ENCODE peak calls at places on chromosome 15, in seven cellular contexts. P is HCT116, L is HepG2, M is K562, N is H1, U is T47D, Q is GM12878. J is an unnamed sample.

GRCh38 chr15:82655606-82656005 is 8.4 kb upstream of the CPEB1 start:
- DNase-seq in P (no peak), L (no peak), M (no peak), N (no peak), U (no peak), Q (no peak), J (no peak)

GRCh38 chr15:25179673-25180511 is 225.1 kb downstream of the SNRPN start:
- DNase-seq in P (no peak), L (no peak), M (no peak), N (no peak), U (no peak), Q (no peak), J (no peak)

GRCh38 chr15:42036112-42036905 is 15.5 kb upstream of the PLA2G4E start:
- DNase-seq in P (no peak), L (no peak), M (no peak), N (no peak), U (no peak), Q (no peak), J (peak)

GRCh38 chr15:74529911-74530310 is 11.1 kb upstream of the ARID3B start:
- DNase-seq in P (no peak), L (no peak), M (no peak), N (no peak), U (no peak), Q (no peak), J (no peak)

GRCh38 chr15:25243800-25244097 is 195.1 kb downstream of the UBE3A start:
- DNase-seq in P (no peak), L (no peak), M (no peak), N (no peak), U (no peak), Q (no peak), J (no peak)

GRCh38 chr15:26087395-26087794 is 224.3 kb upstream of the ATP10A start:
- DNase-seq in P (no peak), L (no peak), M (no peak), N (no peak), U (no peak), Q (no peak), J (no peak)

GRCh38 chr15:51888593-51889195 is 59.2 kb downstream of the TMOD3 start:
- DNase-seq in P (no peak), L (no peak), M (peak), N (no peak), U (peak), Q (no peak), J (peak)

GRCh38 chr15:88604381-88604951 is 16.7 kb upstream of the AEN start:
- DNase-seq in P (no peak), L (no peak), M (no peak), N (no peak), U (no peak), Q (no peak), J (peak)

GRCh38 chr15:30859091-30859874 is 44.4 kb upstream of the FAN1 start:
- DNase-seq in P (peak), L (peak), M (peak), N (no peak), U (peak), Q (no peak), J (peak)

GRCh38 chr15:67037694-67038093 is 27.7 kb upstream of the SMAD3 start:
- DNase-seq in P (no peak), L (no peak), M (no peak), N (no peak), U (no peak), Q (no peak), J (no peak)

GRCh38 chr15:41935566-41936020 is 36.8 kb downstream of the EHD4 start:
- DNase-seq in P (no peak), L (no peak), M (no peak), N (no peak), U (peak), Q (no peak), J (no peak)

DNA sequence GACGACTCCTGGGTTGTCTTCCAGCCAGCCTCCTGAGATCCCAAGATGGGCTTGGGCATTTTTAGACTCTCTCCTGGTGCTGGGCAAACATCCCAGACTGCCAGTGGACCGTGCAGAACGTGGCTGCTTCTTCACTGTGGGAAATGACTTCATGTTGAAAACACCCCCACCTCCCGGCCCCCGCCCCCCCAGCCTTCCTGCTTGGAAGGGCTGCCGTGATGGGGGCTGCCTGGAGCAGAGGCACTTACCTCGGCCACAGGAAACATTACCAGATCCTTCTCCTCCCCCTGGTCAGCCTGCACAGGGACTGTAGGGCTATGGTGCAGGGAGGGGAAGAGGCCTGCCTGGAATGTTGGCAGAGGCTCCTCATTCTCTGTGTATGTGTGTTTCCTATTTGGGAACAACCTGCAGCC is 90.9 kb downstream of the ANP32A start:
- DNase-seq in P (no peak), L (no peak), M (no peak), N (no peak), U (no peak), Q (no peak), J (no peak)
- TF ChIP-seq JUND in P (no peak), L (no peak), M (no peak), N (no peak), U (no peak), Q (no peak), J (no peak)

GRCh38 chr15:86082619-86083377 is 3.1 kb downstream of the AGBL1 start:
- DNase-seq in P (no peak), L (no peak), M (no peak), N (no peak), U (no peak), Q (no peak), J (peak)
- TF ChIP-seq JUND in P (no peak), L (no peak), M (no peak), N (no peak), U (no peak), Q (no peak), J (peak)

DNA sequence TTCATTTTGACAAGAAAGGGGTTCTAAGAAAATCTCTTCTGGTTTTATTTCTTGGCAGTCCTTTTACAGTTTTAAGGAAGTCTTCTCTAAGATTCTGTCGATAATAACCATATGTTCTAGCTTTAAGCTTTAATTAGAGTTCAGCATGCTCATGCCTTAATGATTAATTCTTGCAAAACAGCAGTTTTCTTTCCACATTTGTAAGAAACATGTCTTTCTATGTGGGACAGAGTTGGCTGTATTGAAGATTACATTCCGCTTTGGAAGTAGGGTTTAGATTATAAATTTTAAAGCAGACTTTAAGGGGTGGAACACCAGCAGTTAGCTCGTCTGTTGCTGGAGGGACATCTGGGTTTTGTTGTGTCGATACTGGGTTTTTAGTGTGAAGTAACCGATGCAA is 35.2 kb downstream of the SQOR start:
- DNase-seq in P (no peak), L (no peak), M (no peak), N (no peak), U (no peak), Q (no peak), J (no peak)
- TF ChIP-seq JUND in P (no peak), L (no peak), M (no peak), N (no peak), U (no peak), Q (no peak), J (no peak)

GRCh38 chr15:65399997-65400396 is 22.2 kb upstream of the IGDCC3 start:
- DNase-seq in P (no peak), L (no peak), M (no peak), N (no peak), U (no peak), Q (no peak), J (no peak)

GRCh38 chr15:65401607-65402240 is 21.0 kb downstream of the IGDCC4 start:
- DNase-seq in P (no peak), L (no peak), M (no peak), N (no peak), U (no peak), Q (no peak), J (no peak)

GRCh38 chr15:65399001-65399706 is 21.4 kb upstream of the IGDCC3 start:
- DNase-seq in P (no peak), L (no peak), M (no peak), N (no peak), U (no peak), Q (no peak), J (no peak)

GRCh38 chr15:65402971-65403370 is 19.8 kb downstream of the IGDCC4 start:
- DNase-seq in P (no peak), L (no peak), M (no peak), N (no peak), U (no peak), Q (no peak), J (no peak)

GRCh38 chr15:65400760-65401606 is 21.8 kb downstream of the IGDCC4 start:
- DNase-seq in P (peak), L (peak), M (peak), N (peak), U (peak), Q (no peak), J (peak)
- TF ChIP-seq JUND in P (no peak), L (peak), M (no peak), N (no peak), U (no peak), Q (no peak), J (no peak)

GRCh38 chr15:69206079-69206478 is 45.6 kb downstream of the GLCE start:
- DNase-seq in P (no peak), L (no peak), M (no peak), N (no peak), U (no peak), Q (no peak), J (no peak)

GRCh38 chr15:69200773-69201745 is 40.6 kb downstream of the GLCE start:
- DNase-seq in P (peak), L (no peak), M (no peak), N (no peak), U (no peak), Q (no peak), J (no peak)
- TF ChIP-seq JUND in P (peak), L (no peak), M (no peak), N (no peak), U (no peak), Q (no peak), J (no peak)

DNA sequence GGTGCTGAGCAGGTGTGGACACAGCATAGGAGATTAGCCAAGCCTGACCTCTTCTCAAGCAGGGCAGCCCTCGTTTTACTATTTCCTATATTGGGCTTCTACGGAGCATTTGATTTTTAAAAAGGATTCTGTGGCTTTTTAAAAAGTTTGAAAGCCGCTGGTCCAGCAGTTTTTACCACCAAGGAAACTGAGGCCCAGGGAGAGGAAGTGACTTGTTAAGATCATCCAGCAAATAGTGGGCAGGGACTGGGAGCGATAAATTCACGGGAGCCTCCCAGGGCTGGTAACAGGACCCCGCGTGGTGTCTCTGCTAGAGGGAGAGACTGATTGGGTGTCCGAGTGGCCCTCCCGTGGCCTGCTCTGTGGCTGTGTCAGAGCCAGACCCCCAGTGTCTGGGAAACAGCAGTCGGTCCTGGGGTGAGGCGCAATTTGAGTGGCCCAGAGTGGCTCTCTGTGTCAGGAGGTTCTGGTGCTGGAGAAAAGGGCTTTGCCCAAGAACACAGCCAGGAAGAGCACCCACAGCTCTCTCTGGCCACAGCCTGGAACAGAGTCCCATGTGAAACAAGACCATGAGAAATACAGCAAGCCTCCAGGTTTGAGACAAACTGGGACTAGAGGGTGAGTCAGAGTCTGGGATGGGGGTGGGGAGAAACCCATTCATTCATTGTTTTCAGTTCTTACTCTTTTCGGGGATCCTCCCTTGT is 4.2 kb downstream of the FURIN start:
- DNase-seq in P (no peak), L (peak), M (peak), N (no peak), U (no peak), Q (no peak), J (peak)
- TF ChIP-seq JUND in P (no peak), L (no peak), M (peak), N (no peak), U (no peak), Q (no peak), J (peak)

DNA sequence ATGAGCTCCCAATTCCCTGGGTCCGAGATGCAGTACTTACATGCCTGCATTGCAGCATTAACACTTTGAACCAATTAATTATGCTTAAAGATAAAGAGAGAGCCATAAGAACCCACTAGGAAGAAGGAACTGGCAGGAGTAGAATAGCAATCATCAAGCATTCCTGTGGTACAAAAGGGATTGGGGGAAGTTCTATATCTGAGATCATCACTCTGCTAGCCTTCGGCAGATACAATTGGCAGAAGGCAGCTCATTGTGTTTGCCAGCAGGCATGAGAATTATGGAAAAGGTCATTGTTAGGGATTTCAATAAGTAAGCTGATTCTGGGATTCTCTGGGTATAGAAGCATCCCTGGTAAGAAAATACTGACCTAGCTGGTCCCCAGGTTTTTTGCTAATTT is 891.3 kb downstream of the NTRK3 start:
- DNase-seq in P (no peak), L (no peak), M (no peak), N (no peak), U (no peak), Q (no peak), J (no peak)
- TF ChIP-seq JUND in P (no peak), L (no peak), M (no peak), N (no peak), U (no peak), Q (no peak), J (peak)

DNA sequence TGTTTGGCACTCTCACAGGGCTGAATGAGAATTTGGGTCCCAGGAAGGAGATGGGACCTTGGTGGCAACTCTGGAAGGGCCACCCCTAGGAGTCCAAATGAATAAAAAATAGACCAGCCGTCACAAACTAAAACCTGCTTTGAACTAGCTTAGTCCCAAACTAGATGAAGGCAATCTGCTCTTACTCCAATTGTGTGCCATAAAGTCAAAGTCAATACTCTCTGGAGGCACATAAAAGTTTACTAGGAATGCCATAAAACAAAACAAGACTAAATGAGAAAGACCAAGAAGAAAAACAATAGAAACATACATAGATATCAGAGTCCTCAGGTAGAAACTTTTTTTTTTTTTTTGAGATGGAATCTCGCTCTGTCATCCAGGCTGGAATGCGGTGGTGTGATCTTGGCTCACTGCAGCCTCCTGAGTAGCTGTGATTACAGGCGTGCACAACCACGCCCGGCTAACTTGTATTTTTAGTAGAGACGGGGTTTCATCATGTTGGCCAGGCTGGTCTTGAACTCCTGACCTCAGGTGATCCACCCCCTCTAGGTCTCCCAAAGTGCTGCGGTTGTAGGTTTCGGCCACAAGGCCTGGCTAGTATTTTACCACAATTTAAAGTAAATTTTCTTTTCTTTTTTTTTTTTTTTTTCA is 8.1 kb downstream of the GOLGA6L2 start:
- DNase-seq in P (no peak), L (no peak), M (no peak), N (no peak), U (no peak), Q (no peak), J (no peak)
- TF ChIP-seq JUND in P (no peak), L (no peak), M (no peak), N (no peak), U (no peak), Q (no peak), J (no peak)

J was measured in SK-N-SH.